ENCODE peak calls at places on chromosome 16, in nine cellular contexts. M, A, Y, J, I, T, S, F and V are unnamed samples.

GRCh38 chr16:49350265-49351103 is 23.1 kb upstream of the C16orf78 start:
- DNase-seq in S (peak), A (peak), M (peak), F (no peak), T (peak), J (peak), I (no peak), Y (no peak), V (no peak)

GRCh38 chr16:49341706-49342105 is 31.9 kb upstream of the C16orf78 start:
- DNase-seq in M (no peak), F (no peak), I (peak), A (no peak), J (no peak), T (no peak), Y (peak), S (no peak), V (no peak)

GRCh38 chr16:8173111-8173644 is 417.1 kb downstream of the TMEM114 start:
- DNase-seq in M (peak), I (no peak), F (peak), A (peak), J (peak), S (peak), T (peak), Y (no peak), V (peak)

GRCh38 chr16:55479560-55480197 is 681 bp downstream of the MMP2 start:
- DNase-seq in A (no peak), I (no peak), M (no peak), F (no peak), J (no peak), Y (no peak), T (no peak), S (peak), V (no peak)

GRCh38 chr16:10343124-10343760 is 42.6 kb upstream of the ATF7IP2 start:
- DNase-seq in Y (no peak), S (no peak), F (no peak), J (no peak), A (no peak), I (no peak), M (no peak), T (no peak), V (no peak)

GRCh38 chr16:79415983-79416641 is 184.4 kb downstream of the MAF start:
- DNase-seq in I (no peak), F (no peak), J (no peak), Y (no peak), T (no peak), A (no peak), S (no peak), M (no peak), V (peak)

GRCh38 chr16:29710227-29711219 is 31.5 kb downstream of the QPRT start:
- DNase-seq in M (peak), Y (no peak), T (peak), I (no peak), F (peak), A (peak), S (peak), J (peak), V (peak)

GRCh38 chr16:85936761-85937343 is 37.9 kb downstream of the IRF8 start:
- DNase-seq in S (no peak), T (no peak), I (no peak), A (no peak), F (no peak), M (no peak), J (no peak), Y (no peak), V (no peak)

GRCh38 chr16:31105677-31106213 is 2.4 kb upstream of the BCKDK start:
- DNase-seq in J (no peak), S (peak), F (peak), Y (peak), T (peak), I (no peak), M (peak), A (peak), V (peak)

GRCh38 chr16:85573696-85574641 is 39.2 kb upstream of the GSE1 start:
- DNase-seq in A (peak), S (peak), Y (no peak), M (no peak), T (no peak), J (peak), I (peak), F (no peak), V (no peak)

GRCh38 chr16:87549627-87550509 is 52.4 kb upstream of the JPH3 start:
- DNase-seq in J (no peak), I (no peak), M (no peak), T (no peak), A (no peak), S (no peak), F (no peak), Y (no peak), V (no peak)

GRCh38 chr16:11429823-11430222 is 84.6 kb downstream of the RMI2 start:
- DNase-seq in A (no peak), J (no peak), S (no peak), M (no peak), T (no peak), Y (no peak), I (no peak), F (no peak), V (no peak)

GRCh38 chr16:30527635-30528178 is 1.3 kb upstream of the ZNF768 start:
- DNase-seq in J (no peak), Y (no peak), F (peak), S (no peak), I (no peak), T (no peak), A (no peak), M (peak), V (no peak)

GRCh38 chr16:4052096-4052495 is 64.1 kb downstream of the ADCY9 start:
- DNase-seq in Y (no peak), J (no peak), F (peak), S (no peak), I (no peak), M (no peak), T (no peak), A (no peak), V (no peak)

GRCh38 chr16:3274490-3274889 is 8.8 kb upstream of the ZNF263 start:
- DNase-seq in F (no peak), S (no peak), J (peak), I (no peak), T (no peak), M (peak), Y (no peak), A (no peak), V (no peak)

GRCh38 chr16:3074860-3075545 is 9.6 kb downstream of the IL32 start:
- DNase-seq in M (peak), J (no peak), Y (no peak), F (peak), T (no peak), S (no peak), I (no peak), A (no peak), V (peak)

GRCh38 chr16:7867831-7868230 is 535.2 kb downstream of the RBFOX1 start:
- DNase-seq in T (no peak), I (no peak), J (no peak), A (no peak), Y (peak), S (no peak), F (no peak), M (no peak), V (no peak)

GRCh38 chr16:3458278-3458851 is 14.9 kb downstream of the NAA60 start:
- DNase-seq in T (peak), I (no peak), Y (no peak), F (no peak), M (peak), S (peak), A (no peak), J (peak), V (no peak)

GRCh38 chr16:80174416-80174815 is 366.4 kb upstream of the DYNLRB2 start:
- DNase-seq in J (peak), M (no peak), I (no peak), A (peak), F (no peak), T (no peak), Y (no peak), S (peak), V (no peak)

GRCh38 chr16:54432481-54433229 is 146.1 kb upstream of the IRX3 start:
- DNase-seq in A (no peak), I (no peak), S (no peak), F (no peak), M (no peak), J (no peak), T (no peak), Y (no peak), V (no peak)

GRCh38 chr16:13376174-13376573 is 474.8 kb downstream of the SHISA9 start:
- DNase-seq in T (no peak), M (no peak), Y (no peak), I (no peak), F (no peak), A (no peak), S (no peak), J (no peak), V (no peak)

GRCh38 chr16:17784073-17784472 is 313.3 kb upstream of the XYLT1 start:
- DNase-seq in I (no peak), M (peak), Y (no peak), J (peak), F (no peak), S (no peak), T (no peak), A (peak), V (no peak)

GRCh38 chr16:19139436-19140091 is 25.8 kb downstream of the ITPRIPL2 start:
- DNase-seq in S (no peak), I (no peak), T (no peak), A (no peak), J (no peak), M (no peak), Y (no peak), F (no peak), V (no peak)

GRCh38 chr16:23280483-23280967 is 21.6 kb upstream of the SCNN1B start:
- DNase-seq in A (no peak), I (no peak), F (no peak), M (no peak), J (no peak), S (no peak), T (no peak), Y (no peak), V (no peak)

GRCh38 chr16:75044800-75045361 is 46.1 kb downstream of the ZNRF1 start:
- DNase-seq in F (no peak), M (no peak), S (peak), A (no peak), T (peak), Y (no peak), I (peak), J (no peak), V (no peak)

GRCh38 chr16:19829844-19830703 is 54.6 kb downstream of the GPRC5B start:
- DNase-seq in J (no peak), I (no peak), S (no peak), Y (no peak), T (no peak), A (no peak), M (no peak), F (no peak), V (no peak)

GRCh38 chr16:54282202-54282922 is 4.2 kb downstream of the IRX3 start:
- DNase-seq in S (peak), A (no peak), F (no peak), T (peak), J (no peak), I (no peak), Y (no peak), M (no peak), V (no peak)

GRCh38 chr16:1048442-1049112 is 24.0 kb upstream of the SSTR5 start:
- DNase-seq in A (peak), I (no peak), T (no peak), Y (no peak), M (no peak), J (peak), S (peak), F (no peak), V (no peak)

GRCh38 chr16:10965440-10966039 is 21.2 kb downstream of the CLEC16A start:
- DNase-seq in M (peak), F (no peak), T (no peak), S (no peak), I (no peak), A (no peak), J (no peak), Y (no peak), V (no peak)

GRCh38 chr16:86740817-86741799 is 162.8 kb downstream of the FOXL1 start:
- DNase-seq in I (peak), F (peak), Y (no peak), J (peak), A (peak), T (no peak), S (peak), M (no peak), V (no peak)

GRCh38 chr16:89956511-89957213 is 8.1 kb downstream of the DEF8 start:
- DNase-seq in F (peak), T (peak), M (peak), J (no peak), Y (no peak), I (no peak), S (no peak), A (no peak), V (no peak)

GRCh38 chr16:52953215-52953614 is 99.5 kb downstream of the CHD9NB start:
- DNase-seq in M (no peak), A (no peak), T (no peak), I (no peak), J (no peak), Y (no peak), F (no peak), S (no peak), V (no peak)

GRCh38 chr16:23434380-23434779 is 18.6 kb downstream of the COG7 start:
- DNase-seq in A (no peak), J (peak), T (no peak), M (peak), F (no peak), Y (no peak), S (peak), I (no peak), V (peak)

DNA sequence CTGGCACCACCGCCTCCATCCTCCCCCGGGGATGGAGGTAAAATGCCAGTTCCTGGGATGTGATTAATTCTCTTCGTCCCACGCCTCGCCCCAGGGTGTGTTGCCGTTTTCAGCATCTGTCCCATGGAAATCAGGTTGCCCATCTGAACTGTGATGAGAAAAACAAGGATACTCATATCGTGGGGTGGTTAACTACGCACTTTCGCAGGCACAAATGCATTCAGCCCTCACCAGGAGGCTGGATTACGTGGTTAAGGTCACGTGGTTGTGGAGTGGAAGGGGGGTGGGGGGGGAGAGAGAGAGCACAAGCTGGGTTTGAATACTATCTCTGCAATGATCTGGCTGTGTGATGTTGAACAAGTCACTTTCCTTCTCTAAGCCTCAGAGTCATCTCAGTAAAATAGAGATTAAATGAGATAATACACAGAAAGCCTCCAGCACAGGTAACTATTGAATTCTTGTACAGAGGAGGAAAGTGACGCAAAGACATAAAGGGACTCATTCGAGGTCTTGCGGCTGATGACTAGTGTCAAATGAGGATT is 74.7 kb downstream of the BMERB1 start:
- DNase-seq in F (no peak), I (no peak), M (no peak), Y (no peak), T (no peak), S (no peak), A (peak), J (no peak), V (no peak)
- H3K27ac ChIP-seq in F (no peak), I (no peak), M (no peak), Y (no peak), T (no peak), S (no peak), A (peak), J (no peak), V (no peak)

GRCh38 chr16:73067671-73068545 is 20.0 kb upstream of the ZFHX3 start:
- DNase-seq in M (no peak), F (no peak), A (no peak), S (no peak), J (no peak), T (no peak), Y (no peak), I (peak), V (no peak)

GRCh38 chr16:73065617-73066313 is 17.8 kb upstream of the ZFHX3 start:
- DNase-seq in Y (no peak), T (peak), A (no peak), S (peak), I (peak), M (no peak), F (no peak), J (no peak), V (no peak)

GRCh38 chr16:73066321-73066926 is 18.5 kb upstream of the ZFHX3 start:
- DNase-seq in S (no peak), Y (no peak), A (no peak), M (no peak), J (no peak), T (no peak), I (peak), F (no peak), V (no peak)

GRCh38 chr16:73068546-73069401 is 20.8 kb upstream of the ZFHX3 start:
- DNase-seq in F (no peak), S (peak), J (peak), I (peak), M (no peak), Y (no peak), A (peak), T (peak), V (no peak)

DNA sequence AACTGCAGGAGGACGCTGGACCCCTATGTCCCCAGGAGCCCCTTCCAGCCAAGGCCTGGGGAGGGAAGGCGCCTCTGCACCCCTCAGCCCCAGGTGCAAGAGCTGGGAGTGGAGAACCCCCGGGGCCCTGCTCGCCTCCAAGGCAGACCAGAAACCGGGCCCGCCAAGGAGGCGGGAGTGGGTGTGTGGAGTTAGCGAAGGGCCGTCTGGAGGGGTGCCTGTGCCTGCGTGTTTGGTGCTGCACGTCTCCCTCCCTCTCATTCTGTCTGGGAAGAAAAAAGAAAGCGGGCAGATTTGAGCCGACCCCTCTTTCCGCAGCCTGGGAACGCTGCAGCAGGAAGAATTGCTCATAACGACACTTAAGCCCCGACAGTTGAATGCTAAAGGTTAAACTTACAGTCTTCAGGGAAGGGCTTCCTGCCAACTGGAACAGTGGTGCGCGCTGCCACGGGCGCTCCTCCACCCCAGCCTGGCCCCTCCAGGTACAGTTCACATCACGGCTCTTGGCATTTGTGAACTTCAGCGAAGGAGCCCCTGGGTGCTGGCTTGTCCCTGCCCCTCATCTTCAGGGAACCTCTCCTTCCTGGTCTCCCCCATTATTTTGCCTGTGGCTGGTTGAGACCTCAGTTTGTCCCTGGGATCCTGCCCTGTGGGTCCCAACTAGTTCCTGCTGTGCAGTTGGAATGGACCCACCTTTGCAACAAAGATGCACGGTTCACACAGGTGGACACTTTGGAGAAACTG is 19.2 kb upstream of the ZFHX3 start:
- DNase-seq in J (peak), F (no peak), S (peak), A (peak), I (peak), T (no peak), Y (no peak), M (no peak), V (no peak)
- H3K27ac ChIP-seq in J (peak), F (no peak), S (no peak), A (peak), I (peak), T (peak), Y (peak), M (no peak), V (no peak)

GRCh38 chr16:67965668-67966548 is 2.5 kb downstream of the SLC12A4 start:
- DNase-seq in J (no peak), A (no peak), I (no peak), M (no peak), F (no peak), Y (no peak), T (no peak), S (no peak), V (no peak)
- H3K27ac ChIP-seq in J (peak), A (peak), I (peak), M (no peak), F (peak), Y (peak), T (peak), S (peak), V (no peak)

DNA sequence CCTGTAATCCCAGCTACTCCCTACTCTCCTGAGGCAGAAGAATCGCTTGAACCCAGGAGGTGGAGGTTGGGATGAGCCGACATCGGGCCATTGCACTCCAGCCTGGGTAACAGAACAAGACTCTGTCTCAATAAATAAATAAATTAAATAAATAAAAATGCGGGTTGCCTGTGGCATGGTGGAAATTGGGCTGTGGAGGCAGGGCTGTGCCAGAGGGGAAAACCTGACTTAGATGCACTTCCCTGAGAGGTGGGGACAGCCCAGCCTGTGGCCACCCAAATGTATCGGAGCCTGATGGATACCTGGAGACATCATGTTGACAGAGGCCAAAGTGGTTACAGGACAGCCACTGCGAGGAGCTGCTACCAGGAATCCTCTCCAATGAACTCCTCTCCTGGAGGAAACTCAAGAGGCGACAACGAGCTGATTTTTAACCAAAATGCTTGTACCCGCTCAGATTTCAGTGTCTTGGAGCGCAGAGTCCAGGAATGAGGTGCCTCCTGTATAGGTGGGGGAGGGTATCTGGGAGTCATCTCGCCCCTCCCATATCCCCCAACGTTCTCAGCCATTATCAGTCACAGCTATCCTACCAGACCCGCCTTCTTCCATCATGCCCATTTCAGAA is 32.3 kb downstream of the DDX19A start:
- DNase-seq in Y (no peak), S (no peak), J (no peak), A (no peak), F (no peak), T (no peak), M (no peak), I (no peak), V (no peak)
- H3K27ac ChIP-seq in Y (no peak), S (peak), J (no peak), A (no peak), F (peak), T (no peak), M (no peak), I (no peak), V (peak)

GRCh38 chr16:57155702-57156350 is 30.0 kb downstream of the PSME3IP1 start:
- DNase-seq in M (no peak), I (no peak), Y (no peak), F (no peak), S (no peak), J (no peak), T (no peak), A (no peak), V (no peak)

GRCh38 chr16:57153841-57154240 is 32.0 kb downstream of the PSME3IP1 start:
- DNase-seq in S (no peak), Y (peak), A (no peak), F (no peak), I (no peak), M (no peak), J (no peak), T (no peak), V (no peak)

GRCh38 chr16:57152096-57153093 is 33.4 kb downstream of the PSME3IP1 start:
- DNase-seq in J (no peak), S (no peak), F (peak), A (no peak), T (no peak), M (no peak), Y (peak), I (no peak), V (no peak)

GRCh38 chr16:57159447-57159846 is 26.4 kb downstream of the PSME3IP1 start:
- DNase-seq in T (no peak), S (no peak), J (no peak), I (no peak), Y (no peak), F (no peak), A (no peak), M (no peak), V (no peak)

DNA sequence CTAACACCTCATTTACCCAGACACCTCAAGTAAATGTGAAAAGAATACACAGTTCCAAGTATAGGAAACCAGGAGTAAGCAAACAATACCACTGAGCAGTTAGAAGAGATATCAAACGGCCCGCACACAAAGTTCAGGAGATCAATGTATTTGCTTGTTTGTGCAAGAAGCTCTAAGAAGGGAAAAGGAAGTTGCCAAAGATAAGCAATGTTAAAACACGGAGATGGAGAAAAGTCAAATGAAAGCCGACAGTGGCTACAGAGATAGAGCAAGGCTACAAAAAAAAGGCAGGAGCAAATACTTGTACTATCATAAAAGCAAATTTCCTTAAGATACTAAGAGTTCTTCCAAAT is 29.5 kb downstream of the PSME3IP1 start:
- DNase-seq in F (no peak), J (no peak), A (no peak), T (no peak), Y (no peak), I (no peak), S (no peak), M (no peak), V (no peak)
- H3K27ac ChIP-seq in F (no peak), J (no peak), A (no peak), T (no peak), Y (no peak), I (no peak), S (no peak), M (no peak), V (no peak)

GRCh38 chr16:66193543-66194229 is 172.8 kb upstream of the CDH5 start:
- DNase-seq in A (no peak), Y (peak), M (no peak), J (no peak), T (no peak), I (no peak), S (no peak), F (no peak), V (no peak)
- H3K27ac ChIP-seq in A (no peak), Y (no peak), M (no peak), J (no peak), T (no peak), I (no peak), S (no peak), F (no peak), V (no peak)